ENCODE peak calls at places on chromosomes 5 and 9, in nine cellular contexts. One of them, this sample, is unnamed.

GRCh38 chr9:19976226-19976625 is 187.4 kb upstream of the SLC24A2 start:
- DNase-seq in fibroblast of mammary gland: no peak
- DNase-seq in AG10803: no peak
- DNase-seq in HFF-Myc: no peak
- DNase-seq in epithelial cell of esophagus: peak
- DNase-seq in ascending aorta: no peak
- DNase-seq in IMR-90: no peak
- DNase-seq in upper lobe of left lung: no peak
- DNase-seq in neural progenitor cell: no peak
- DNase-seq in this sample: no peak

GRCh38 chr5:69083412-69083811 is 10.4 kb upstream of the SLC30A5 start:
- DNase-seq in epithelial cell of esophagus: peak
- DNase-seq in IMR-90: no peak
- DNase-seq in ascending aorta: no peak
- DNase-seq in neural progenitor cell: peak
- DNase-seq in upper lobe of left lung: no peak
- DNase-seq in fibroblast of mammary gland: no peak
- DNase-seq in HFF-Myc: no peak
- DNase-seq in AG10803: no peak
- DNase-seq in this sample: peak

GRCh38 chr9:87516222-87516930 is 18.7 kb downstream of the DAPK1 start:
- DNase-seq in ascending aorta: peak
- DNase-seq in upper lobe of left lung: peak
- DNase-seq in HFF-Myc: no peak
- DNase-seq in neural progenitor cell: no peak
- DNase-seq in AG10803: no peak
- DNase-seq in IMR-90: no peak
- DNase-seq in epithelial cell of esophagus: no peak
- DNase-seq in fibroblast of mammary gland: peak
- DNase-seq in this sample: no peak

GRCh38 chr5:146744358-146744757 is 134.2 kb downstream of the PPP2R2B start:
- DNase-seq in HFF-Myc: no peak
- DNase-seq in fibroblast of mammary gland: peak
- DNase-seq in ascending aorta: no peak
- DNase-seq in epithelial cell of esophagus: peak
- DNase-seq in upper lobe of left lung: no peak
- DNase-seq in AG10803: peak
- DNase-seq in neural progenitor cell: peak
- DNase-seq in IMR-90: peak
- DNase-seq in this sample: no peak

GRCh38 chr5:157785781-157786180 is 42.3 kb downstream of the LSM11 start:
- DNase-seq in AG10803: no peak
- DNase-seq in fibroblast of mammary gland: no peak
- DNase-seq in ascending aorta: no peak
- DNase-seq in neural progenitor cell: no peak
- DNase-seq in HFF-Myc: no peak
- DNase-seq in upper lobe of left lung: no peak
- DNase-seq in IMR-90: no peak
- DNase-seq in epithelial cell of esophagus: no peak
- DNase-seq in this sample: no peak

GRCh38 chr5:14444161-14444560 is 137.4 kb upstream of the OTULINL start:
- DNase-seq in neural progenitor cell: no peak
- DNase-seq in upper lobe of left lung: no peak
- DNase-seq in HFF-Myc: no peak
- DNase-seq in fibroblast of mammary gland: no peak
- DNase-seq in epithelial cell of esophagus: no peak
- DNase-seq in AG10803: no peak
- DNase-seq in IMR-90: no peak
- DNase-seq in ascending aorta: no peak
- DNase-seq in this sample: no peak

GRCh38 chr5:125179617-125180016 is 433.2 kb upstream of the ZNF608 start:
- DNase-seq in HFF-Myc: no peak
- DNase-seq in IMR-90: no peak
- DNase-seq in ascending aorta: no peak
- DNase-seq in epithelial cell of esophagus: no peak
- DNase-seq in neural progenitor cell: no peak
- DNase-seq in fibroblast of mammary gland: no peak
- DNase-seq in upper lobe of left lung: no peak
- DNase-seq in AG10803: no peak
- DNase-seq in this sample: no peak

GRCh38 chr9:81588148-81588874 is 101.0 kb downstream of the TLE1 start:
- DNase-seq in fibroblast of mammary gland: peak
- DNase-seq in ascending aorta: peak
- DNase-seq in AG10803: peak
- DNase-seq in neural progenitor cell: no peak
- DNase-seq in HFF-Myc: no peak
- DNase-seq in upper lobe of left lung: peak
- DNase-seq in IMR-90: peak
- DNase-seq in epithelial cell of esophagus: peak
- DNase-seq in this sample: peak

GRCh38 chr5:8721536-8721935 is 824.3 kb downstream of the SEMA5A start:
- DNase-seq in epithelial cell of esophagus: no peak
- DNase-seq in IMR-90: no peak
- DNase-seq in fibroblast of mammary gland: peak
- DNase-seq in ascending aorta: no peak
- DNase-seq in neural progenitor cell: no peak
- DNase-seq in HFF-Myc: no peak
- DNase-seq in AG10803: no peak
- DNase-seq in upper lobe of left lung: no peak
- DNase-seq in this sample: peak

GRCh38 chr5:37247496-37247895 is 1.7 kb downstream of the CPLANE1 start:
- DNase-seq in fibroblast of mammary gland: no peak
- DNase-seq in AG10803: no peak
- DNase-seq in neural progenitor cell: no peak
- DNase-seq in upper lobe of left lung: no peak
- DNase-seq in HFF-Myc: no peak
- DNase-seq in IMR-90: no peak
- DNase-seq in epithelial cell of esophagus: no peak
- DNase-seq in ascending aorta: no peak
- DNase-seq in this sample: no peak
- H3K4me3 ChIP-seq in fibroblast of mammary gland: no peak
- H3K4me3 ChIP-seq in AG10803: no peak
- H3K4me3 ChIP-seq in neural progenitor cell: no peak
- H3K4me3 ChIP-seq in upper lobe of left lung: no peak
- H3K4me3 ChIP-seq in HFF-Myc: no peak
- H3K4me3 ChIP-seq in IMR-90: no peak
- H3K4me3 ChIP-seq in epithelial cell of esophagus: no peak
- H3K4me3 ChIP-seq in ascending aorta: peak
- H3K4me3 ChIP-seq in this sample: no peak

GRCh38 chr9:122126340-122127333 is 32.9 kb downstream of the NDUFA8 start:
- DNase-seq in AG10803: peak
- DNase-seq in ascending aorta: no peak
- DNase-seq in IMR-90: peak
- DNase-seq in neural progenitor cell: peak
- DNase-seq in epithelial cell of esophagus: peak
- DNase-seq in upper lobe of left lung: no peak
- DNase-seq in HFF-Myc: no peak
- DNase-seq in fibroblast of mammary gland: peak
- DNase-seq in this sample: no peak
- TF ChIP-seq CTCF in AG10803: peak
- TF ChIP-seq CTCF in ascending aorta: no peak
- TF ChIP-seq CTCF in IMR-90: no peak
- TF ChIP-seq CTCF in neural progenitor cell: peak
- TF ChIP-seq CTCF in epithelial cell of esophagus: no peak
- TF ChIP-seq CTCF in upper lobe of left lung: no peak
- TF ChIP-seq CTCF in HFF-Myc: no peak
- TF ChIP-seq CTCF in fibroblast of mammary gland: no peak
- TF ChIP-seq CTCF in this sample: peak

GRCh38 chr5:154428208-154428607 is 17.6 kb upstream of the SAP30L start:
- DNase-seq in upper lobe of left lung: no peak
- DNase-seq in ascending aorta: no peak
- DNase-seq in neural progenitor cell: no peak
- DNase-seq in AG10803: no peak
- DNase-seq in HFF-Myc: no peak
- DNase-seq in epithelial cell of esophagus: no peak
- DNase-seq in fibroblast of mammary gland: no peak
- DNase-seq in IMR-90: no peak
- DNase-seq in this sample: no peak
- H3K4me3 ChIP-seq in upper lobe of left lung: no peak
- H3K4me3 ChIP-seq in ascending aorta: no peak
- H3K4me3 ChIP-seq in neural progenitor cell: no peak
- H3K4me3 ChIP-seq in AG10803: no peak
- H3K4me3 ChIP-seq in HFF-Myc: no peak
- H3K4me3 ChIP-seq in epithelial cell of esophagus: no peak
- H3K4me3 ChIP-seq in fibroblast of mammary gland: no peak
- H3K4me3 ChIP-seq in IMR-90: no peak
- H3K4me3 ChIP-seq in this sample: no peak

DNA sequence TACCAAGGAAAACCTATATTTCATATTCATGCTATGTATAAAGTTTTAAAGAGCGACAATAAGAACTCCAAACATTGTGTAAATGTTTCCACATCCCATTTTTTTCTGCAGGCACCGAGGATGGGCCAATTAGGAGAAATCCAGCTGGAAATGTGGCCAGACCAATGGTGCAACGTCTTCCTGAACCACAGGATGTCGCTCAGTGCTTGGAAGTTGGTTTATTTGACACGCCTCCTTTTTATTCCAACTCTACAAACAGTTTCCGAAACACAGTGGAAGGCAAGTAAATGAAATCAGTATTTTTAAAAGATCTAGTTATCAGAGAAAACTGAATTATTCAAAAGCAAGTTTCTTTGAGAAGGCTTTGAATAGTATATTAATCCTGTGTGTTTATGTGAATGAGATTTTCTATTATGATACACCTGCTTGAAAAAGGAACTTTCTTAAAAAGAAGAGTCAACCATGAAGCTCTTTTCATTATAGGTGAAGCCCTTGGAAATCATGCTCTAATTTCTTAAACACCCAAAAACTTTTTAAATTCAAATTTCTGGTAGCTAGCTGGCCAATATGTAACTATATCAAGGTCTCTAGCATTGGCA is 9.1 kb downstream of the TYRP1 start:
- DNase-seq in IMR-90: peak
- DNase-seq in upper lobe of left lung: no peak
- DNase-seq in HFF-Myc: no peak
- DNase-seq in ascending aorta: no peak
- DNase-seq in fibroblast of mammary gland: peak
- DNase-seq in epithelial cell of esophagus: peak
- DNase-seq in neural progenitor cell: peak
- DNase-seq in AG10803: peak
- DNase-seq in this sample: no peak
- TF ChIP-seq CTCF in IMR-90: peak
- TF ChIP-seq CTCF in upper lobe of left lung: peak
- TF ChIP-seq CTCF in HFF-Myc: peak
- TF ChIP-seq CTCF in ascending aorta: peak
- TF ChIP-seq CTCF in fibroblast of mammary gland: peak
- TF ChIP-seq CTCF in epithelial cell of esophagus: peak
- TF ChIP-seq CTCF in neural progenitor cell: peak
- TF ChIP-seq CTCF in AG10803: peak
- TF ChIP-seq CTCF in this sample: peak

GRCh38 chr5:137890850-137891249 is 1.6 kb downstream of the PKD2L2 start:
- DNase-seq in HFF-Myc: no peak
- DNase-seq in neural progenitor cell: no peak
- DNase-seq in ascending aorta: no peak
- DNase-seq in IMR-90: no peak
- DNase-seq in AG10803: no peak
- DNase-seq in epithelial cell of esophagus: no peak
- DNase-seq in upper lobe of left lung: no peak
- DNase-seq in fibroblast of mammary gland: no peak
- DNase-seq in this sample: no peak

GRCh38 chr5:137888489-137888874 is 775 bp upstream of the PKD2L2 start:
- DNase-seq in AG10803: no peak
- DNase-seq in neural progenitor cell: peak
- DNase-seq in IMR-90: no peak
- DNase-seq in fibroblast of mammary gland: peak
- DNase-seq in HFF-Myc: no peak
- DNase-seq in ascending aorta: no peak
- DNase-seq in epithelial cell of esophagus: no peak
- DNase-seq in upper lobe of left lung: no peak
- DNase-seq in this sample: no peak

GRCh38 chr5:137891849-137892248 is 2.6 kb downstream of the PKD2L2 start:
- DNase-seq in neural progenitor cell: no peak
- DNase-seq in IMR-90: no peak
- DNase-seq in AG10803: no peak
- DNase-seq in HFF-Myc: no peak
- DNase-seq in fibroblast of mammary gland: no peak
- DNase-seq in upper lobe of left lung: no peak
- DNase-seq in ascending aorta: no peak
- DNase-seq in epithelial cell of esophagus: no peak
- DNase-seq in this sample: no peak

GRCh38 chr5:137888875-137889759 is at the start of gene PKD2L2:
- DNase-seq in upper lobe of left lung: peak
- DNase-seq in IMR-90: peak
- DNase-seq in epithelial cell of esophagus: peak
- DNase-seq in ascending aorta: peak
- DNase-seq in AG10803: peak
- DNase-seq in HFF-Myc: peak
- DNase-seq in fibroblast of mammary gland: peak
- DNase-seq in neural progenitor cell: peak
- DNase-seq in this sample: peak

GRCh38 chr5:137887831-137888230 is 1.4 kb upstream of the PKD2L2 start:
- DNase-seq in upper lobe of left lung: no peak
- DNase-seq in epithelial cell of esophagus: no peak
- DNase-seq in HFF-Myc: no peak
- DNase-seq in fibroblast of mammary gland: no peak
- DNase-seq in IMR-90: no peak
- DNase-seq in neural progenitor cell: no peak
- DNase-seq in AG10803: no peak
- DNase-seq in ascending aorta: no peak
- DNase-seq in this sample: no peak
- H3K4me3 ChIP-seq in upper lobe of left lung: no peak
- H3K4me3 ChIP-seq in epithelial cell of esophagus: no peak
- H3K4me3 ChIP-seq in HFF-Myc: no peak
- H3K4me3 ChIP-seq in fibroblast of mammary gland: no peak
- H3K4me3 ChIP-seq in IMR-90: no peak
- H3K4me3 ChIP-seq in neural progenitor cell: no peak
- H3K4me3 ChIP-seq in AG10803: no peak
- H3K4me3 ChIP-seq in ascending aorta: no peak
- H3K4me3 ChIP-seq in this sample: no peak

This sample was measured in epithelial cell of proximal tubule.